ENCODE peak calls at places on chromosome 17, in seven cellular contexts. R is IMR-90, G is neuronal stem cell, J is trophoblast cell, I is H9, Q is mesenchymal stem cell, N is H1. T is an unnamed sample.

GRCh38 chr17:79012563-79013134 is 3.1 kb upstream of the CANT1 start:
- DNase-seq in Q (no peak), I (no peak), J (no peak), R (no peak), G (no peak), N (no peak), T (no peak)

GRCh38 chr17:44569459-44569858 is 12.2 kb downstream of the FZD2 start:
- DNase-seq in I (peak; percentile 53), J (no peak), Q (no peak), N (no peak), R (no peak), G (no peak), T (no peak)

GRCh38 chr17:32664936-32665583 is 178.3 kb downstream of the CDK5R1 start:
- DNase-seq in I (no peak), R (no peak), N (no peak), Q (no peak), J (no peak), G (no peak), T (no peak)

GRCh38 chr17:19398301-19399181 is 11.6 kb upstream of the MFAP4 start:
- DNase-seq in R (no peak), J (no peak), I (no peak), G (no peak), Q (peak; percentile 35), N (no peak), T (no peak)

GRCh38 chr17:47946929-47947397 is 5.6 kb downstream of the PNPO start:
- DNase-seq in G (peak; percentile 56), N (peak; percentile 86), I (peak; percentile 91), J (peak; percentile 72), R (peak; percentile 79), Q (peak; percentile 77), T (peak; percentile 94)

GRCh38 chr17:50904522-50905459 is 38.6 kb upstream of the TOB1 start:
- DNase-seq in J (no peak), R (no peak), N (peak; percentile 72), G (no peak), I (no peak), Q (no peak), T (no peak)

GRCh38 chr17:35716173-35716572 is 15.3 kb upstream of the RASL10B start:
- DNase-seq in I (no peak), Q (no peak), J (no peak), R (no peak), N (no peak), G (no peak), T (no peak)

GRCh38 chr17:79988163-79988971 is 47.3 kb downstream of the TBC1D16 start:
- DNase-seq in N (no peak), R (peak; percentile 89), J (no peak), G (no peak), I (no peak), Q (peak; percentile 60), T (no peak)

GRCh38 chr17:60137731-60138130 is 12.0 kb upstream of the CA4 start:
- DNase-seq in J (no peak), R (no peak), I (no peak), Q (no peak), G (no peak), N (peak; percentile 11), T (no peak)

GRCh38 chr17:10631048-10631700 is 25.9 kb downstream of the MYH3 start:
- DNase-seq in G (no peak), Q (peak; percentile 37), I (peak; percentile 71), R (peak; percentile 10), J (no peak), N (peak; percentile 85), T (peak; percentile 30)

GRCh38 chr17:8889458-8890210 is 22.2 kb upstream of the PIK3R6 start:
- DNase-seq in G (no peak), I (no peak), J (no peak), R (no peak), Q (no peak), N (no peak), T (no peak)
- H4K8ac ChIP-seq in G (no peak overlapping the region), I (no peak overlapping the region), J (no peak overlapping the region), R (no peak overlapping the region), Q (no peak overlapping the region), N (no peak overlapping the region), T (no peak overlapping the region)

GRCh38 chr17:63939401-63939800 is 7.3 kb upstream of the CD79B start:
- DNase-seq in G (no peak), R (no peak), I (no peak), N (no peak), Q (no peak), J (no peak), T (no peak)
- H4K8ac ChIP-seq in G (no peak overlapping the region), R (no peak overlapping the region), I (no peak overlapping the region), N (peak overlapping the region; percentile 57), Q (no peak overlapping the region), J (no peak overlapping the region), T (no peak overlapping the region)

GRCh38 chr17:45653616-45654015 is 130.5 kb upstream of the CRHR1 start:
- DNase-seq in Q (no peak), R (no peak), G (no peak), I (no peak), N (no peak), J (no peak), T (no peak)
- H4K8ac ChIP-seq in Q (no peak overlapping the region), R (no peak overlapping the region), G (no peak overlapping the region), I (no peak overlapping the region), N (no peak overlapping the region), J (no peak overlapping the region), T (no peak overlapping the region)

DNA sequence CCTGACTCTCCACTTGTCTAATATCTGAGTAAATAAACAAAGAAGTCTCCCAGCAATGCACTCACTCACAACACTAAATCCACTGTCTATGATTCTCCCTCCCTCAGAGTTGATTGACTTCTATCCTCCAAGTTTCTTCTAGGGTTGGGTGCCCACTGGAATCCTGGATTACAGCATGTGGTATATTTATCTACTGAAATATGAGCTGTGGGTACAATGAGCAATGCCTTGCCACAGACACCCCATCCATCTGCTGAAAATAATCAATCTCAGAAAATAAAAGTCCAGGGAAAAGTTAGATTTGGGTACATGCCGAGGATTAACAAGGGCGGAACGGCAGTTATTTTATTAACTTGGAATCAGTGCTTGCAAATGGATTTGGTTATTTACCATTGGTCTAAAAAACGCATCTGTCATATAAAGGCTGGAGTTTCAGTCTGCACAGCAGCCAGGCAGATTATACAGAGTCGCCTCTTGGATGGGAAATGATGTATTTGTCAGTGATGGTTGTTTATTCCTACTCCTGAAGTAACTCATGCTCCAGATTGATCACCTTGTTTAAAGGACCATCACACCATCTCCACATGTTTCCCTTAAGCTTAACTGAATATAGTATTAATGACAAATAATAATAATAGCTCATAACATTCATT is 193.9 kb upstream of the SOX9 start:
- DNase-seq in I (no peak), N (no peak), R (no peak), J (no peak), Q (no peak), G (no peak), T (no peak)
- H4K8ac ChIP-seq in I (no peak overlapping the region), N (no peak overlapping the region), R (no peak overlapping the region), J (no peak overlapping the region), Q (no peak overlapping the region), G (no peak overlapping the region), T (no peak overlapping the region)

GRCh38 chr17:45756266-45756989 is 27.7 kb upstream of the CRHR1 start:
- DNase-seq in I (no peak), J (no peak), N (no peak), R (no peak), G (no peak), Q (no peak), T (no peak)
- H4K8ac ChIP-seq in I (no peak overlapping the region), J (no peak overlapping the region), N (no peak overlapping the region), R (no peak overlapping the region), G (no peak overlapping the region), Q (no peak overlapping the region), T (no peak overlapping the region)

DNA sequence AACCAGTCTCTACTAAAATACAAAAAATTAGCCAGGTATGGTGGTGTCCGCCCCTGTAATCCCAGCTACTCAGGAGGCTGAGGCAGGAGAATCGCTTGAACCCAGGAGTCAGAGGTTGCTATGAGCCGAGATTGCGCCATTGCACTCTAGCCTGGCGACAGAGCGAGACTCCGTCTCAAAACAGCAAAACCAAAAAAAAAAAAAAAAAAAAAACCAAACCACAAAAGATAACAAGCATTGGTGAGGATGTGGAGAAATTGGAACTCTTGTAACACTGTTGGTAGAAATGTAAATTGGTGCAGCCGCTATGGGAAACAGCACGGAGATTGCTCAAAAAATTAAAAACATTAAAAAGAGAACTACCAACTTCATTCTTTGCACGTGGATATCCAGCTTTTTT is 119.4 kb downstream of the OR1D5 start:
- DNase-seq in N (no peak), G (no peak), J (no peak), I (no peak), R (no peak), Q (no peak), T (no peak)
- H4K8ac ChIP-seq in N (no peak overlapping the region), G (no peak overlapping the region), J (no peak overlapping the region), I (no peak overlapping the region), R (no peak overlapping the region), Q (no peak overlapping the region), T (no peak overlapping the region)

GRCh38 chr17:76537288-76537577 is 276 bp downstream of the CYGB start:
- DNase-seq in Q (no peak), G (no peak), N (peak; percentile 73), J (no peak), I (peak; percentile 69), R (peak; percentile 39), T (peak; percentile 45)

GRCh38 chr17:76535788-76536510 is 1.6 kb downstream of the CYGB start:
- DNase-seq in Q (no peak), R (no peak), N (peak; percentile 41), J (no peak), G (no peak), I (no peak), T (no peak)

GRCh38 chr17:76534831-76535732 is 2.4 kb downstream of the CYGB start:
- DNase-seq in Q (no peak), I (no peak), R (no peak), N (peak; percentile 41), J (peak; percentile 80), G (no peak), T (peak; percentile 51)

GRCh38 chr17:76537578-76538280 is at the start of gene CYGB:
- DNase-seq in J (no peak), R (no peak), G (no peak), N (no peak), Q (peak; percentile 80), I (no peak), T (peak; percentile 30)

GRCh38 chr17:76536511-76537287 is 810 bp downstream of the CYGB start:
- DNase-seq in N (no peak), G (no peak), R (no peak), J (no peak), Q (no peak), I (no peak), T (no peak)
- H4K8ac ChIP-seq in N (no peak overlapping the region), G (no peak overlapping the region), R (no peak overlapping the region), J (no peak overlapping the region), Q (peak overlapping the region; percentile 85), I (no peak overlapping the region), T (no peak overlapping the region)

DNA sequence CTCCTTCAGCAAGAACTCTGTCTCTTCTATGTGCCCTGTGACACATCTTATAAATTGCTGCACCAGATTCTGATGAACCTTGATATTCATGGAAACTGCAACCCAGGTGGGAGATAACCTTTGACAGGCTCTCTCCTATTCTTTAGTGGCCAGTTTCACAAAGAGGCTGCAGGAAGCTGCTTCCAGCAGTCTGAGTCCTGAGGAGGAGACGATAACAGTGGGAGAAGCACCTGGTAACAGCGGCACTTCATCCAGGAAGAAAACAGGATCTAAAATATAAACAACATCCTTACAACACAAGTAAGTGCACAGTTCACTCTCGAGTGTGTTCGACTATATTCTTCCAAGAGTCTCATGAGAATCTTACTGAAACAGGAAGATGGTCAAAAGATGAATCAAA is 180.1 kb downstream of the MAP2K6 start:
- DNase-seq in Q (no peak), I (no peak), J (no peak), N (no peak), G (no peak), R (no peak), T (no peak)
- H4K8ac ChIP-seq in Q (peak overlapping the region; percentile 31), I (no peak overlapping the region), J (no peak overlapping the region), N (no peak overlapping the region), G (no peak overlapping the region), R (peak overlapping the region; percentile 89), T (no peak overlapping the region)

T was measured in mesendoderm.